ENCODE peak calls at places on chromosomes 1 and 21, in five cellular contexts. I is endothelial cell of umbilical vein, D is WTC11, M is H1, F is A549. E is an unnamed sample.

GRCh38 chr1:211908453-211908852 is 77.9 kb upstream of the LPGAT1 start:
- DNase-seq in I (no peak), F (no peak), D (no peak), M (no peak), E (peak)

GRCh38 chr1:176177764-176178163 is 29.3 kb downstream of the COP1 start:
- DNase-seq in D (no peak), M (no peak), F (no peak), I (peak), E (no peak)

GRCh38 chr1:206909167-206909882 is 12.1 kb downstream of the IL24 start:
- DNase-seq in M (no peak), F (peak), D (peak), I (no peak), E (no peak)

GRCh38 chr1:205477759-205478247 is 22.0 kb upstream of the BLACAT1 start:
- DNase-seq in D (no peak), M (no peak), F (peak), I (no peak), E (no peak)

GRCh38 chr1:39529901-39530535 is 38.6 kb downstream of the BMP8A start:
- DNase-seq in D (no peak), M (no peak), F (no peak), I (no peak), E (peak)

GRCh38 chr21:43824250-43824882 is 35.0 kb downstream of the RRP1 start:
- DNase-seq in M (no peak), F (peak), I (no peak), D (no peak), E (no peak)

GRCh38 chr1:240786880-240787279 is 174.9 kb upstream of the GREM2 start:
- DNase-seq in F (no peak), D (no peak), M (no peak), I (peak), E (no peak)

GRCh38 chr1:92486251-92487077 is at the start of gene GFI1:
- DNase-seq in I (no peak), D (peak), F (no peak), M (no peak), E (peak)

GRCh38 chr1:1124786-1125642 is 9.1 kb upstream of the C1orf159 start:
- DNase-seq in F (no peak), I (no peak), D (peak), M (no peak), E (no peak)

GRCh38 chr1:24345334-24345733 is 26.2 kb downstream of the GRHL3 start:
- DNase-seq in I (no peak), D (no peak), M (no peak), F (no peak), E (peak)

DNA sequence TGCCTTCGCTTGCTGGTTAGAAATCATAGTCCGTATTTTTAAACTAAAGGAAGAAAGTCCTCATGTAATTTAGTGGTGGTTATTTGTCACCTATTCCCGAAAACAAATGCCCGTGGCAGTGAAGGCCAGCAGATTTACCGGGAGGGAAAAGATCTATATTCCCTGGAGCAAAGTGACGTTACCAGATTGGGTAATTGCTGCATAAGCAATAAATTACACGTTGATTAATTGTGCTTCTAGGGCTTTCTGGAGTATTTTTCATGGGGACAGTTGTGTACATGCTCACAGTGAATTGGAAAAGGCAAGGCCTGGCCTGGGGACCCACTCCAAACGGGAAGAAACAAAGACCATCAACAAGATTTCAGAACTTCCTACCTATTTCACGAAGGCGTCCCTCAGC is 298.6 kb downstream of the NPHP4 start:
- DNase-seq in I (no peak), F (no peak), D (no peak), M (no peak), E (no peak)
- TF ChIP-seq MAX in I (no peak), F (no peak), D (no peak), M (no peak), E (no peak)

GRCh38 chr1:26148887-26149286 is 10.0 kb upstream of the FAM110D start:
- DNase-seq in M (no peak), I (no peak), D (no peak), F (no peak), E (no peak)
- TF ChIP-seq MAX in M (no peak), I (no peak), D (no peak), F (no peak), E (no peak)

GRCh38 chr21:31135536-31136184 is 97.4 kb upstream of the KRTAP19-8 start:
- DNase-seq in M (no peak), F (no peak), I (peak), D (no peak), E (peak)

GRCh38 chr21:31133243-31133830 is 95.1 kb upstream of the KRTAP19-8 start:
- DNase-seq in I (no peak), F (no peak), D (no peak), M (no peak), E (no peak)

GRCh38 chr21:31136891-31137290 is 98.6 kb upstream of the KRTAP19-8 start:
- DNase-seq in M (no peak), I (peak), F (no peak), D (no peak), E (peak)

GRCh38 chr21:31130821-31131220 is 92.5 kb upstream of the KRTAP19-8 start:
- DNase-seq in I (no peak), D (no peak), F (no peak), M (no peak), E (no peak)

DNA sequence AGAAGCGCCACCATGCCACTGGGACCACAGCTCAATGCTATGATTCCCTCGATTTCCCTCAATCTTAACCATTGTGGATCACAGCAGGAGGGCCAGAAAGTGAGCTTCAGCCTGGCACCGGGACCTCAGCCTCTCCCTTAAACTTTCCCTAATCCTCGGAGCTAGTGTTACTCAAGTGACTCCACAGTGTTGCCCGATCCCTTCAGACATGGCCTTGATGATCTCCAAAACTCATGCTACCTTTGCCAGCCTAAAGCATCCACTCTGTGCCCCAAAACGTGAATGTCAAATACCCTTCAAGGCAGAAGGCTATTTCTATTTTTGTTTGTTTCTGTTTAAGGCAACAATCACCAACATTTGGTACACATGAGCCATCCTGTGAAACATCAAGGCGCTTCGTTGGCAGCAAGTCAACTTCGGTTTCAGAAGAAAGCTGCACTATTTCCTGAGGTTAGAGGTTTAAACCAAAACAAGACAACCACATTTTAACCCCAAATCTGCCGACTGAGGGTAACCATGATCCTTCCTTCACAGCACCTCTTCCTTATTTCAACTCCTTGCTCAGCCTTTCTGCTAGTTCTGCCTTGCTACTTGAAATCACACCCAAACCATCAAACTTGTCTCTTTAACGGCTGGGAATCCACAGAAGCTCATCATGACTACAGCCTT is 94.4 kb upstream of the KRTAP19-8 start:
- DNase-seq in M (no peak), F (no peak), I (no peak), D (no peak), E (peak)
- TF ChIP-seq MAX in M (no peak), F (no peak), I (no peak), D (no peak), E (peak)

GRCh38 chr1:63662056-63662836 is 69.0 kb downstream of the PGM1 start:
- DNase-seq in F (peak), D (no peak), I (peak), M (no peak), E (no peak)
- TF ChIP-seq MAX in F (no peak), D (no peak), I (no peak), M (no peak), E (no peak)